ENCODE peak calls at places on chromosomes 5 and 9, in seven cellular contexts. F is WTC11; P is A549; N is left ventricle myocardium inferior; Q is stimulated activated CD4-positive, alpha-beta T cell treated with anti-CD3 and anti-CD28 coated beads, Interleukin-12 subunit alpha, Interleukin-12 subunit beta, amount 100 ng/mL, for 4 hours; S is activated CD4-positive, CD25-positive, alpha-beta regulatory T cell; E is activated CD8-positive, alpha-beta memory T cell treated with anti-CD3 and anti-CD28 coated beads for 1 hour. T is an unnamed sample.
A peak's percentile ranks its signal among the peaks of the same experiment; 100 is the strongest.

GRCh38 chr9:6590772-6591384 is 54.7 kb downstream of the GLDC start:
- DNase-seq in F (no peak), P (no peak), N (no peak), Q (no peak), S (no peak), E (no peak), T (no peak)

GRCh38 chr5:153425914-153426313 is 64.6 kb upstream of the GRIA1 start:
- DNase-seq in F (peak; percentile 78), P (no peak), N (no peak), Q (no peak), S (no peak), E (no peak), T (no peak)

GRCh38 chr9:116646661-116647514 is 40.2 kb upstream of the TRIM32 start:
- DNase-seq in F (no peak), P (peak; percentile 21), N (no peak), Q (no peak), S (no peak), E (no peak), T (no peak)

GRCh38 chr9:108650826-108651225 is 205.0 kb downstream of the ACTL7B start:
- DNase-seq in F (no peak), P (no peak), N (no peak), Q (no peak), S (no peak), E (no peak), T (no peak)

GRCh38 chr5:167950126-167950721 is 341.2 kb upstream of the WWC1 start:
- DNase-seq in F (no peak), P (no peak), N (no peak), Q (no peak), S (no peak), E (no peak), T (no peak)

GRCh38 chr9:75743855-75744254 is 146.6 kb upstream of the PCSK5 start:
- DNase-seq in F (no peak), P (no peak), N (no peak), Q (no peak), S (no peak), E (no peak), T (no peak)

GRCh38 chr9:133991964-133992779 is at the start of gene VAV2:
- DNase-seq in F (peak; percentile 49), P (peak; percentile 35), N (peak; percentile 75), Q (peak; percentile 50), S (no peak), E (peak; percentile 19), T (peak; percentile 73)

GRCh38 chr5:6719896-6720560 is 6.8 kb downstream of the TENT4A start:
- DNase-seq in F (no peak), P (no peak), N (no peak), Q (no peak), S (no peak), E (no peak), T (no peak)

GRCh38 chr5:88925692-88926490 is 42.9 kb upstream of the MEF2C start:
- DNase-seq in F (no peak), P (no peak), N (no peak), Q (no peak), S (no peak), E (no peak), T (no peak)

GRCh38 chr5:128537306-128537998 is 593 bp downstream of the FBN2 start:
- DNase-seq in F (peak; percentile 50), P (peak; percentile 26), N (peak; percentile 23), Q (no peak), S (no peak), E (no peak), T (peak; percentile 54)

GRCh38 chr9:118162711-118163110 is 458.5 kb downstream of the TLR4 start:
- DNase-seq in F (no peak), P (no peak), N (no peak), Q (no peak), S (no peak), E (no peak), T (no peak)

GRCh38 chr5:66633754-66634153 is 37.6 kb downstream of the MAST4 start:
- DNase-seq in F (no peak), P (no peak), N (no peak), Q (no peak), S (no peak), E (no peak), T (no peak)

GRCh38 chr5:132444841-132445639 is 45.5 kb downstream of the IRF1 start:
- DNase-seq in F (no peak), P (no peak), N (no peak), Q (no peak), S (no peak), E (no peak), T (no peak)

GRCh38 chr5:54115768-54116403 is 194.5 kb downstream of the ARL15 start:
- DNase-seq in F (no peak), P (no peak), N (no peak), Q (no peak), S (no peak), E (no peak), T (peak; percentile 66)

GRCh38 chr9:6805532-6805931 is 47.8 kb downstream of the KDM4C start:
- DNase-seq in F (no peak), P (no peak), N (peak; percentile 29), Q (no peak), S (no peak), E (no peak), T (peak; percentile 30)

T was measured in glutamatergic neuron.